ENCODE peak calls at places on chromosomes 12 and 14, in ten cellular contexts. One of them, this sample, is unnamed. For H3K4me1, the result is how much of the 10 kb centered on the place peaks cover.

GRCh38 chr14:69244946-69245345 is 15.0 kb upstream of the GALNT16 start:
- DNase-seq in hepatocyte: no peak
- DNase-seq in trophoblast cell: no peak
- DNase-seq in cardiac muscle cell: no peak
- DNase-seq in psoas muscle: no peak
- DNase-seq in tibial artery: no peak
- DNase-seq in suprapubic skin: no peak
- DNase-seq in CD8-positive, alpha-beta T cell: no peak
- DNase-seq in tibial nerve: no peak
- DNase-seq in fibroblast of lung: no peak
- DNase-seq in this sample: no peak

GRCh38 chr14:103695331-103696026 is 19.8 kb downstream of the XRCC3 start:
- DNase-seq in tibial artery: no peak
- DNase-seq in tibial nerve: no peak
- DNase-seq in trophoblast cell: no peak
- DNase-seq in fibroblast of lung: no peak
- DNase-seq in hepatocyte: no peak
- DNase-seq in cardiac muscle cell: no peak
- DNase-seq in psoas muscle: no peak
- DNase-seq in CD8-positive, alpha-beta T cell: no peak
- DNase-seq in suprapubic skin: peak
- DNase-seq in this sample: no peak

GRCh38 chr14:94966868-94967267 is 190.5 kb downstream of the DICER1 start:
- DNase-seq in hepatocyte: no peak
- DNase-seq in cardiac muscle cell: no peak
- DNase-seq in fibroblast of lung: no peak
- DNase-seq in CD8-positive, alpha-beta T cell: no peak
- DNase-seq in tibial artery: no peak
- DNase-seq in tibial nerve: no peak
- DNase-seq in trophoblast cell: no peak
- DNase-seq in suprapubic skin: no peak
- DNase-seq in psoas muscle: no peak
- DNase-seq in this sample: no peak

GRCh38 chr12:72288436-72288835 is 16.3 kb downstream of the TRHDE start:
- DNase-seq in fibroblast of lung: no peak
- DNase-seq in psoas muscle: no peak
- DNase-seq in CD8-positive, alpha-beta T cell: no peak
- DNase-seq in suprapubic skin: no peak
- DNase-seq in trophoblast cell: no peak
- DNase-seq in hepatocyte: no peak
- DNase-seq in tibial artery: no peak
- DNase-seq in tibial nerve: no peak
- DNase-seq in cardiac muscle cell: no peak
- DNase-seq in this sample: no peak

GRCh38 chr14:56367416-56367815 is 212.2 kb upstream of the TMEM260 start:
- DNase-seq in fibroblast of lung: no peak
- DNase-seq in CD8-positive, alpha-beta T cell: no peak
- DNase-seq in cardiac muscle cell: no peak
- DNase-seq in trophoblast cell: no peak
- DNase-seq in psoas muscle: no peak
- DNase-seq in tibial artery: no peak
- DNase-seq in hepatocyte: no peak
- DNase-seq in tibial nerve: no peak
- DNase-seq in suprapubic skin: no peak
- DNase-seq in this sample: no peak

GRCh38 chr12:104792570-104792969 is 165.5 kb downstream of the SLC41A2 start:
- DNase-seq in fibroblast of lung: peak
- DNase-seq in tibial nerve: peak
- DNase-seq in suprapubic skin: no peak
- DNase-seq in hepatocyte: peak
- DNase-seq in trophoblast cell: no peak
- DNase-seq in cardiac muscle cell: peak
- DNase-seq in CD8-positive, alpha-beta T cell: no peak
- DNase-seq in psoas muscle: no peak
- DNase-seq in tibial artery: peak
- DNase-seq in this sample: peak

GRCh38 chr12:52050771-52051541 is at the start of gene NR4A1:
- DNase-seq in tibial nerve: peak
- DNase-seq in trophoblast cell: peak
- DNase-seq in CD8-positive, alpha-beta T cell: peak
- DNase-seq in cardiac muscle cell: peak
- DNase-seq in tibial artery: peak
- DNase-seq in psoas muscle: peak
- DNase-seq in fibroblast of lung: peak
- DNase-seq in suprapubic skin: peak
- DNase-seq in hepatocyte: peak
- DNase-seq in this sample: peak

GRCh38 chr12:56836800-56837663 is 73.9 kb downstream of the HSD17B6 start:
- DNase-seq in CD8-positive, alpha-beta T cell: peak
- DNase-seq in hepatocyte: no peak
- DNase-seq in psoas muscle: no peak
- DNase-seq in suprapubic skin: no peak
- DNase-seq in trophoblast cell: peak
- DNase-seq in tibial nerve: no peak
- DNase-seq in cardiac muscle cell: no peak
- DNase-seq in fibroblast of lung: peak
- DNase-seq in tibial artery: no peak
- DNase-seq in this sample: no peak

GRCh38 chr14:75224561-75224960 is 48.1 kb upstream of the TMED10 start:
- DNase-seq in tibial nerve: no peak
- DNase-seq in trophoblast cell: no peak
- DNase-seq in CD8-positive, alpha-beta T cell: no peak
- DNase-seq in psoas muscle: no peak
- DNase-seq in fibroblast of lung: peak
- DNase-seq in tibial artery: no peak
- DNase-seq in cardiac muscle cell: no peak
- DNase-seq in suprapubic skin: no peak
- DNase-seq in hepatocyte: no peak
- DNase-seq in this sample: no peak

GRCh38 chr14:75220097-75220496 is 43.7 kb upstream of the TMED10 start:
- DNase-seq in psoas muscle: no peak
- DNase-seq in trophoblast cell: no peak
- DNase-seq in fibroblast of lung: no peak
- DNase-seq in hepatocyte: no peak
- DNase-seq in tibial nerve: no peak
- DNase-seq in CD8-positive, alpha-beta T cell: no peak
- DNase-seq in cardiac muscle cell: no peak
- DNase-seq in tibial artery: no peak
- DNase-seq in suprapubic skin: no peak
- DNase-seq in this sample: no peak

GRCh38 chr14:75221797-75222196 is 45.4 kb upstream of the TMED10 start:
- DNase-seq in tibial artery: no peak
- DNase-seq in trophoblast cell: no peak
- DNase-seq in cardiac muscle cell: no peak
- DNase-seq in tibial nerve: no peak
- DNase-seq in psoas muscle: no peak
- DNase-seq in suprapubic skin: no peak
- DNase-seq in hepatocyte: no peak
- DNase-seq in fibroblast of lung: no peak
- DNase-seq in CD8-positive, alpha-beta T cell: no peak
- DNase-seq in this sample: no peak

GRCh38 chr14:75223664-75224154 is 47.3 kb upstream of the TMED10 start:
- DNase-seq in hepatocyte: no peak
- DNase-seq in tibial nerve: no peak
- DNase-seq in suprapubic skin: no peak
- DNase-seq in fibroblast of lung: no peak
- DNase-seq in CD8-positive, alpha-beta T cell: no peak
- DNase-seq in cardiac muscle cell: peak
- DNase-seq in psoas muscle: no peak
- DNase-seq in trophoblast cell: no peak
- DNase-seq in tibial artery: peak
- DNase-seq in this sample: no peak

GRCh38 chr14:75222208-75222701 is 45.8 kb upstream of the TMED10 start:
- DNase-seq in hepatocyte: no peak
- DNase-seq in trophoblast cell: peak
- DNase-seq in cardiac muscle cell: no peak
- DNase-seq in tibial nerve: no peak
- DNase-seq in suprapubic skin: no peak
- DNase-seq in psoas muscle: no peak
- DNase-seq in fibroblast of lung: peak
- DNase-seq in CD8-positive, alpha-beta T cell: no peak
- DNase-seq in tibial artery: peak
- DNase-seq in this sample: no peak
- H3K4me1 ChIP-seq in hepatocyte: under half
- H3K4me1 ChIP-seq in trophoblast cell: under half
- H3K4me1 ChIP-seq in cardiac muscle cell: under half
- H3K4me1 ChIP-seq in tibial nerve: under half
- H3K4me1 ChIP-seq in suprapubic skin: under half
- H3K4me1 ChIP-seq in psoas muscle: under half
- H3K4me1 ChIP-seq in fibroblast of lung: under half
- H3K4me1 ChIP-seq in CD8-positive, alpha-beta T cell: under half
- H3K4me1 ChIP-seq in tibial artery: under half
- H3K4me1 ChIP-seq in this sample: under half

GRCh38 chr12:75790219-75790618 is 241.4 kb downstream of the PHLDA1 start:
- DNase-seq in fibroblast of lung: no peak
- DNase-seq in psoas muscle: no peak
- DNase-seq in CD8-positive, alpha-beta T cell: no peak
- DNase-seq in tibial artery: no peak
- DNase-seq in cardiac muscle cell: no peak
- DNase-seq in tibial nerve: no peak
- DNase-seq in suprapubic skin: no peak
- DNase-seq in trophoblast cell: peak
- DNase-seq in hepatocyte: no peak
- DNase-seq in this sample: no peak

GRCh38 chr12:75798527-75798926 is 233.0 kb downstream of the PHLDA1 start:
- DNase-seq in trophoblast cell: peak
- DNase-seq in psoas muscle: no peak
- DNase-seq in cardiac muscle cell: no peak
- DNase-seq in tibial nerve: no peak
- DNase-seq in hepatocyte: no peak
- DNase-seq in CD8-positive, alpha-beta T cell: no peak
- DNase-seq in tibial artery: no peak
- DNase-seq in suprapubic skin: no peak
- DNase-seq in fibroblast of lung: no peak
- DNase-seq in this sample: no peak

GRCh38 chr12:75795125-75795524 is 236.5 kb downstream of the PHLDA1 start:
- DNase-seq in trophoblast cell: peak
- DNase-seq in suprapubic skin: no peak
- DNase-seq in fibroblast of lung: no peak
- DNase-seq in tibial artery: no peak
- DNase-seq in hepatocyte: no peak
- DNase-seq in CD8-positive, alpha-beta T cell: no peak
- DNase-seq in cardiac muscle cell: no peak
- DNase-seq in tibial nerve: no peak
- DNase-seq in psoas muscle: no peak
- DNase-seq in this sample: no peak

DNA sequence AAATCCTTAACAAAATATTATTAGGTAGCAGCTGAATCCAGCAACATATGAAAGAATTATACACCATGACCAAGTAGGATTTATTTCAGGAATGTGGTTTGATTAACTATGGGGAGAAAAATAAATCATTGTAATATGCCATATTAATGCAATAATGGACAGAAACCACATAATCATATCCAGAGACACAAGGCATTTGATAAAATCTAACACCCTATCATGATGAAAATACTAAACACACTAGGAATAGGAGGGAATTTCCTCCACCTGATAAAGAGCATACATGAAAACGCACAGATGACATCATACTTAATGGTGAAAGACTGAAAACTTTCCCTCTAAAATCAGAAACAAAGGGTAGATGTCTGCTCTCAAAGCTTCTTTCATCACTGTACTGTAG is 238.9 kb downstream of the PHLDA1 start:
- DNase-seq in suprapubic skin: no peak
- DNase-seq in tibial artery: no peak
- DNase-seq in hepatocyte: no peak
- DNase-seq in fibroblast of lung: peak
- DNase-seq in CD8-positive, alpha-beta T cell: no peak
- DNase-seq in trophoblast cell: peak
- DNase-seq in psoas muscle: no peak
- DNase-seq in tibial nerve: no peak
- DNase-seq in cardiac muscle cell: no peak
- DNase-seq in this sample: no peak
- H3K4me3 ChIP-seq in suprapubic skin: no peak
- H3K4me3 ChIP-seq in tibial artery: no peak
- H3K4me3 ChIP-seq in hepatocyte: no peak
- H3K4me3 ChIP-seq in fibroblast of lung: no peak
- H3K4me3 ChIP-seq in CD8-positive, alpha-beta T cell: no peak
- H3K4me3 ChIP-seq in trophoblast cell: no peak
- H3K4me3 ChIP-seq in psoas muscle: no peak
- H3K4me3 ChIP-seq in tibial nerve: no peak
- H3K4me3 ChIP-seq in cardiac muscle cell: no peak
- H3K4me3 ChIP-seq in this sample: no peak

GRCh38 chr14:105178069-105178867 is 2.8 kb downstream of the NUDT14 start:
- DNase-seq in hepatocyte: no peak
- DNase-seq in tibial artery: no peak
- DNase-seq in fibroblast of lung: no peak
- DNase-seq in CD8-positive, alpha-beta T cell: no peak
- DNase-seq in psoas muscle: no peak
- DNase-seq in tibial nerve: no peak
- DNase-seq in suprapubic skin: no peak
- DNase-seq in trophoblast cell: no peak
- DNase-seq in cardiac muscle cell: no peak
- DNase-seq in this sample: no peak

GRCh38 chr14:105177082-105177481 is 4.0 kb downstream of the NUDT14 start:
- DNase-seq in trophoblast cell: no peak
- DNase-seq in suprapubic skin: no peak
- DNase-seq in psoas muscle: peak
- DNase-seq in cardiac muscle cell: no peak
- DNase-seq in tibial artery: no peak
- DNase-seq in hepatocyte: no peak
- DNase-seq in CD8-positive, alpha-beta T cell: no peak
- DNase-seq in fibroblast of lung: peak
- DNase-seq in tibial nerve: no peak
- DNase-seq in this sample: no peak

GRCh38 chr14:105178868-105179140 is 2.3 kb downstream of the NUDT14 start:
- DNase-seq in hepatocyte: no peak
- DNase-seq in CD8-positive, alpha-beta T cell: no peak
- DNase-seq in fibroblast of lung: no peak
- DNase-seq in psoas muscle: no peak
- DNase-seq in cardiac muscle cell: no peak
- DNase-seq in trophoblast cell: no peak
- DNase-seq in tibial artery: no peak
- DNase-seq in suprapubic skin: no peak
- DNase-seq in tibial nerve: no peak
- DNase-seq in this sample: no peak

GRCh38 chr14:105173901-105174894 is 5.6 kb upstream of the JAG2 start:
- DNase-seq in trophoblast cell: no peak
- DNase-seq in tibial artery: no peak
- DNase-seq in CD8-positive, alpha-beta T cell: peak
- DNase-seq in fibroblast of lung: no peak
- DNase-seq in cardiac muscle cell: no peak
- DNase-seq in hepatocyte: no peak
- DNase-seq in suprapubic skin: no peak
- DNase-seq in psoas muscle: no peak
- DNase-seq in tibial nerve: no peak
- DNase-seq in this sample: no peak

DNA sequence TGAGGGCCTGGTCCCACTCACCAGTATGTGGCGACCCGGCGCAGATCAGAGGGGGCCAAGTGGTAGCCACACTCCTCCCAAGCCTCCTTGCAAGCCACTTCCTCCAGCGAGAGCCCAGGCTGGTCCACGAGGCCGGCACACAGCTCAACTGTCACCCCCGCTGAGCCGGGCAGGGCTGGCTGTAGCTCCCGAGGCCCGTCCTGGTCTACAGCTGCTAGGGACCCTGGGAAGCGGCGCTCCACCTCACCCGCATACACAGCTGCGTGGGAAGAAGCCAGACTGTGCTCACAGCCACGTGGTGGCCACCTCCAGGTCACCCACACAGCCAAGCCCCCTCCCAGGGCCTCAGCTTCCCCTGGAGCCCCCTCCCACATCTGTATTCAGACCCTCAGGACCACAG is 4.6 kb downstream of the NUDT14 start:
- DNase-seq in CD8-positive, alpha-beta T cell: no peak
- DNase-seq in tibial artery: no peak
- DNase-seq in trophoblast cell: no peak
- DNase-seq in tibial nerve: no peak
- DNase-seq in suprapubic skin: no peak
- DNase-seq in cardiac muscle cell: no peak
- DNase-seq in fibroblast of lung: no peak
- DNase-seq in psoas muscle: no peak
- DNase-seq in hepatocyte: no peak
- DNase-seq in this sample: no peak
- H3K27ac ChIP-seq in CD8-positive, alpha-beta T cell: no peak
- H3K27ac ChIP-seq in tibial artery: no peak
- H3K27ac ChIP-seq in trophoblast cell: no peak
- H3K27ac ChIP-seq in tibial nerve: no peak
- H3K27ac ChIP-seq in suprapubic skin: no peak
- H3K27ac ChIP-seq in cardiac muscle cell: no peak
- H3K27ac ChIP-seq in fibroblast of lung: no peak
- H3K27ac ChIP-seq in psoas muscle: peak
- H3K27ac ChIP-seq in hepatocyte: no peak
- H3K27ac ChIP-seq in this sample: no peak

DNA sequence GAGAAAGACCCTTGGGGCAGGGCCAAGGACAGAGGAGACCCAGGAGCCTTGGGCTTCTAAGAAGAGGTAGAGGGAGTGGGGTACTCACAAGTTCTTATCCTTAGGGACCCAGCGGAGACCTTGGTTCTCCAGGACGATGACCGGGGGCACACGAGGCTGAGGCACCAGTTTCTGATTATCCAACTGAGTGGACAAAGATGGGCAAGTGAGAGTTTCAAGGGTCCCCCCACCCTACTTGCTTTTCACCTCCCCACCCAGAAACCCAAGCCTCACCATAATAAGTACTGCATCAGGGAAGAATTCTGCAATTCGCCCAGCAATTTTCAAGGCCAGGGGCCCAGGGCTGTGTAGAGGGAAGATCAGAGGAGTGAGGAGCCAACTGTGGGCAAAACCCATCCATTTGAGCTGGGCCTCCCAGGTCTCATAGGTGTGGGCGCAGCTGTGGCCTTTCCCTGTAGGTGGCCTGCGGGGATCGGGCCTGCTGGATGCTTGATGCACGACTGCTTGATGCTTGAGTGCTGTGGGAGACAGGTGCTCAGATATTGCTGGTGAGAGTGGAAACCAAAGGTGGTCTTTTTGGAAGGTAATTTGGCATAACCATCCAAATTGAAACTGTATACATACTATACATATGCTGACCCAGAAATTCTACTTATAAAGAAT is 2.0 kb downstream of the EMC9 start:
- DNase-seq in cardiac muscle cell: no peak
- DNase-seq in hepatocyte: no peak
- DNase-seq in fibroblast of lung: no peak
- DNase-seq in tibial nerve: no peak
- DNase-seq in CD8-positive, alpha-beta T cell: no peak
- DNase-seq in trophoblast cell: no peak
- DNase-seq in tibial artery: no peak
- DNase-seq in suprapubic skin: no peak
- DNase-seq in psoas muscle: no peak
- DNase-seq in this sample: no peak
- H3K4me1 ChIP-seq in cardiac muscle cell: under half
- H3K4me1 ChIP-seq in hepatocyte: under half
- H3K4me1 ChIP-seq in fibroblast of lung: under half
- H3K4me1 ChIP-seq in tibial nerve: under half
- H3K4me1 ChIP-seq in CD8-positive, alpha-beta T cell: under half
- H3K4me1 ChIP-seq in trophoblast cell: under half
- H3K4me1 ChIP-seq in tibial artery: under half
- H3K4me1 ChIP-seq in suprapubic skin: half or more
- H3K4me1 ChIP-seq in psoas muscle: half or more
- H3K4me1 ChIP-seq in this sample: under half